ENCODE peak calls at places on chromosomes 1 and 21, in five cellular contexts. Y, E, A, G and D are unnamed samples. For H3K36me3, the result is how much of the 10 kb centered on the place peaks cover.

GRCh38 chr1:14929547-14930223 is 223.9 kb upstream of the TMEM51 start:
- DNase-seq in Y (no peak), E (peak), A (peak), G (no peak), D (no peak)

GRCh38 chr1:94504601-94505000 is 37.0 kb downstream of the F3 start:
- DNase-seq in Y (no peak), E (no peak), A (no peak), G (no peak), D (no peak)

GRCh38 chr1:167456926-167457325 is 61.4 kb downstream of the CD247 start:
- DNase-seq in Y (no peak), E (no peak), A (no peak), G (no peak), D (no peak)

GRCh38 chr1:3917761-3918160 is 17.7 kb upstream of the C1orf174 start:
- DNase-seq in Y (no peak), E (no peak), A (no peak), G (no peak), D (no peak)

GRCh38 chr1:147185442-147185841 is 13.2 kb upstream of the PRKAB2 start:
- DNase-seq in Y (no peak), E (no peak), A (no peak), G (no peak), D (no peak)

GRCh38 chr1:207818971-207819451 is 67.2 kb downstream of the CD46 start:
- DNase-seq in Y (no peak), E (peak), A (peak), G (no peak), D (no peak)

GRCh38 chr1:3002349-3003038 is 18.8 kb upstream of the ACTRT2 start:
- DNase-seq in Y (no peak), E (no peak), A (no peak), G (no peak), D (no peak)

GRCh38 chr1:43708006-43708412 is 673 bp downstream of the ST3GAL3 start:
- DNase-seq in Y (no peak), E (no peak), A (no peak), G (no peak), D (no peak)

GRCh38 chr21:38475519-38475918 is 22.8 kb downstream of the ERG start:
- DNase-seq in Y (no peak), E (no peak), A (no peak), G (no peak), D (no peak)

GRCh38 chr1:204651843-204652421 is 33.6 kb downstream of the LRRN2 start:
- DNase-seq in Y (no peak), E (no peak), A (no peak), G (peak), D (peak)

GRCh38 chr1:36257375-36257767 is 33.1 kb downstream of the THRAP3 start:
- DNase-seq in Y (no peak), E (no peak), A (peak), G (no peak), D (peak)

GRCh38 chr1:33429846-33430750 is 797 bp downstream of the PHC2 start:
- DNase-seq in Y (peak), E (peak), A (peak), G (peak), D (peak)

GRCh38 chr1:151832318-151832984 is 849 bp upstream of the RORC start:
- DNase-seq in Y (peak), E (peak), A (no peak), G (no peak), D (no peak)

GRCh38 chr1:230708631-230709580 is 5.0 kb downstream of the AGT start:
- DNase-seq in Y (peak), E (peak), A (peak), G (no peak), D (no peak)

GRCh38 chr21:33123396-33124120 is 53.6 kb downstream of the OLIG1 start:
- DNase-seq in Y (no peak), E (no peak), A (no peak), G (no peak), D (no peak)

GRCh38 chr1:84998642-84999280 is 1.8 kb upstream of the MCOLN2 start:
- DNase-seq in Y (no peak), E (peak), A (peak), G (peak), D (peak)

DNA sequence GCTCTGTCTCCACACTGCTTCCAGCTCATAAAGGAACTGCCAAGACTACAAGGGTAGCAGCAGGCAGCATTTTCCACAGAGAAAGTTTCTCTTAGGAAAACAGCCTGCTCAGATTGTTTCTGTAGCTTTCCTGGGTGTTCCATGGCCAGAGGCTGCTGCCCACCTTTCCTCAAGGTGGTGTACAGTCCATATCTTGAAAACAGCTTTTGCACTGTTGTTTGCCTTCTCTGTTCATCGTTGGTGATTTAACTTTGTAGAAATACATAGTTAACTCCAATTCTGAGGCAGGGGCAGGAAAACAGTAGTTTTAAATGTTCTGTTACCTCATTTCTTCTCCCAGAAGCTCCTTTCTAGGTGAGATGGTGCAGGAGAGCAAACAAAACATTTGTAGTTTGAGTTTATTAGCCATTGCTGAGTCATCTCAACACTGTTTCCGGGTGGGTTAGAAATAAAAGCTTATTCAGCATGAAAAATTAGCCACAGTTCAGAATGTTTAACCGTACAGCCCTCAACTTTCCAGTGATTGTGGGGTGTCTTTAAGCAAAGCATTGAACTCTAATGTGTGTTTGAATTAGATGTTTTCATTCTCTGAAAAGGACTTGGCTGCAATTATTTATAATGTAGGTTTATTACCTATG is 41.7 kb downstream of the DIP2A start:
- DNase-seq in Y (no peak), E (peak), A (no peak), G (no peak), D (no peak)
- H3K36me3 ChIP-seq in Y (half or more), E (under half), A (under half), G (under half), D (under half)

GRCh38 chr1:112466078-112466660 is 42.6 kb upstream of the WNT2B start:
- DNase-seq in Y (peak), E (peak), A (peak), G (peak), D (peak)
- H3K4me3 ChIP-seq in Y (peak), E (no peak), A (no peak), G (peak), D (no peak)

GRCh38 chr1:108699375-108700332 is 7.5 kb downstream of the PRPF38B start:
- DNase-seq in Y (no peak), E (no peak), A (no peak), G (no peak), D (no peak)

GRCh38 chr1:108706643-108707042 is 6.1 kb upstream of the FNDC7 start:
- DNase-seq in Y (no peak), E (no peak), A (no peak), G (no peak), D (no peak)

GRCh38 chr1:108703939-108704338 is 8.8 kb upstream of the FNDC7 start:
- DNase-seq in Y (no peak), E (no peak), A (no peak), G (no peak), D (no peak)

GRCh38 chr1:108704501-108704900 is 8.2 kb upstream of the FNDC7 start:
- DNase-seq in Y (no peak), E (peak), A (no peak), G (no peak), D (no peak)

DNA sequence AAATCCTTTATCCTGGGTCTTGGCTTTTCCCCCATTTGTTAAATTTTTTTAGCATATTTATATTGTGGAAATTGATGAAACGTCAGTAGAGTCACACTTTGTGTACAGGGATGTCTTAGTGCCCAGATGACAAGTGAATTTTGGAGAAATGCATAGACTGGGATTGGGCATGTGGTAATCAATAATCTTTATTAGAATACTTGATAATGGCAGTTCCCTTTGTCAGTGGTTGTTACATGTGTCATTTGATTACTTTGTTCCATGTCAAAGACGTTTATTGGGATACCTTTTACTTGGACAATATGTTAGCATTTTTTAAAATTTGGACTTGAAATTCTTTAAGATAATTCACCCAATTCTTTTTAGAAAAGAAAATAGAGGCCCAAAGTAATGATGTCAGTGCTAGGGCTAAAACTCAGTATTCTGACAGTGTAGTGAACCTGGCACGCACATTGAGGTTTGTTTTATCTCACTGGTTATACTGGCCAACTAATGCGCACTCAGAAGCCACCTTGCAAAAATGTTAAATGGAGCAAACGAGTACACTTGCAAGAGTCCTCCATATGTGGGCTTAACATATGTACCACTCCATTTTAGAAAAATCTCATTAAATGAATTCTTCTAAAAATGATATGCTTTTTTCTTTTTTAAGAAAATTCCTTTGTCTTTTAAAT is 9.2 kb downstream of the PRPF38B start:
- DNase-seq in Y (no peak), E (no peak), A (no peak), G (no peak), D (no peak)
- H3K36me3 ChIP-seq in Y (half or more), E (under half), A (under half), G (under half), D (under half)

GRCh38 chr1:234188454-234188792 is 184.8 kb upstream of the COA6 start:
- DNase-seq in Y (no peak), E (no peak), A (no peak), G (peak), D (no peak)

GRCh38 chr1:234186037-234186688 is 187.1 kb upstream of the COA6 start:
- DNase-seq in Y (no peak), E (peak), A (peak), G (no peak), D (no peak)

DNA sequence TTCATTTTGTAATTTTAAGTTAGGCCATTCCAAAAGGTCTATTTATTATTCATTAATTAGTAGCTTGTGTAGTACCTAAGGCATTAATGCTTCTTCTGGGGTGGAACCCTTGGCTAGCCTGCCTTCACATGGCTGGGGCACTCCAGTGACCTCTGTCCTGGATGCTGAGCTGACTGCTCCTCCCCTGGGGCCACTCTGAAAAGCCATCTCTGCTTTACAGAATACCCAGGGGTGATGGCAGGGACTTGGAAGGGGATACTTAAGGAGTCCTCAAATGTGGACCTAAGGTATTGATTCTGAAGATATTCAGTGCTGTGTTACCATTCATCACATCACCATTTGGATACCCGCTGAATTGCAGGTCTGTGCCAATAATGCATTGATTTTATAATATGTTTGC is 187.8 kb upstream of the COA6 start:
- DNase-seq in Y (no peak), E (no peak), A (no peak), G (no peak), D (no peak)
- H3K4me3 ChIP-seq in Y (no peak), E (no peak), A (no peak), G (no peak), D (no peak)

GRCh38 chr1:223727541-223727940 is 15.2 kb downstream of the CAPN2 start:
- DNase-seq in Y (no peak), E (no peak), A (no peak), G (no peak), D (peak)

GRCh38 chr1:223724376-223724775 is 12.0 kb downstream of the CAPN2 start:
- DNase-seq in Y (no peak), E (no peak), A (no peak), G (no peak), D (no peak)

GRCh38 chr1:223723351-223723904 is 11.1 kb downstream of the CAPN2 start:
- DNase-seq in Y (no peak), E (no peak), A (no peak), G (no peak), D (no peak)

GRCh38 chr1:223725578-223725977 is 13.2 kb downstream of the CAPN2 start:
- DNase-seq in Y (no peak), E (no peak), A (no peak), G (no peak), D (no peak)

GRCh38 chr1:223726380-223727001 is 14.2 kb downstream of the CAPN2 start:
- DNase-seq in Y (peak), E (peak), A (peak), G (peak), D (peak)
- H3K36me3 ChIP-seq in Y (under half), E (under half), A (under half), G (under half), D (under half)

DNA sequence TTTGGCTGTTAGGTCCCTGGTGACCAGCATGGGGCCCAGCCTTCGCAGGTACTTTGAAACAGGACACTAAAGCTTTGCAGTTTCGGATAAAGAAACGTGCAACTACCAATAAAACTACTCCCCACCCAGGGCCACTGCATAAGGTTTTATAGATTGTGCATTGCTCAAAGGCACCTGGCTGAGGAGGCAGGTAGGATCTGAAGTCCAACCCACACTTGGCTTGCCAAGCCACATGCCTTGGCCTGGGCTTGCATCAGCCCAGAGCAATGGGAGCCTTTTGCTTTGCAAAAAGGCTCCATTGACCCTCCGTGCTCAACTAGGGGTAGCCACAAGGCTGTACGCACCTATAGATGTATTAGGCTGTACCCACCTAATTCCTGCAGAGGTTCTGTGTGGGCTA is 84.4 kb upstream of the SYT6 start:
- DNase-seq in Y (no peak), E (no peak), A (no peak), G (no peak), D (no peak)
- H3K4me3 ChIP-seq in Y (no peak), E (no peak), A (no peak), G (no peak), D (no peak)

GRCh38 chr1:23057301-23057700 is 38.0 kb downstream of the KDM1A start:
- DNase-seq in Y (no peak), E (no peak), A (no peak), G (no peak), D (no peak)
- H3K36me3 ChIP-seq in Y (half or more), E (under half), A (under half), G (under half), D (under half)